ENCODE peak calls at places on chromosomes 11 and 22, in four cellular contexts. J, M, Z and N are unnamed samples.

GRCh38 chr11:59551651-59552521 is 40.5 kb downstream of the OR4D9 start:
- DNase-seq in Z (peak; percentile 21), J (peak; percentile 47), M (no peak), N (peak; percentile 90)

GRCh38 chr22:27989758-27990450 is 70.8 kb upstream of the PITPNB start:
- DNase-seq in M (no peak), Z (no peak), J (no peak), N (no peak)

GRCh38 chr22:20514658-20515406 is 7.4 kb downstream of the MED15 start:
- DNase-seq in J (no peak), M (no peak), Z (no peak), N (peak; percentile 96)

GRCh38 chr11:2099523-2100316 is 39.5 kb downstream of the IGF2 start:
- DNase-seq in Z (peak; percentile 85), J (no peak), M (no peak), N (no peak)

GRCh38 chr22:30209642-30210041 is 36.9 kb downstream of the LIF start:
- DNase-seq in Z (no peak), M (no peak), J (no peak), N (no peak)

GRCh38 chr11:92932023-92932422 is 37.4 kb upstream of the MTNR1B start:
- DNase-seq in M (no peak), J (no peak), Z (no peak), N (peak; percentile 23)

GRCh38 chr11:106137061-106137460 is 59.6 kb downstream of the AASDHPPT start:
- DNase-seq in J (no peak), Z (no peak), M (no peak), N (no peak)

GRCh38 chr11:131888230-131888826 is 517.9 kb downstream of the NTM start:
- DNase-seq in J (no peak), M (no peak), Z (no peak), N (peak; percentile 96)

GRCh38 chr11:39675171-39675570 is 1784.3 kb downstream of the LRRC4C start:
- DNase-seq in J (no peak), Z (no peak), M (no peak), N (no peak)

GRCh38 chr11:104663190-104664140 is 234.8 kb downstream of the CASP12 start:
- DNase-seq in J (no peak), Z (no peak), M (no peak), N (peak; percentile 12)

GRCh38 chr11:794766-795637 is 3.1 kb downstream of the SLC25A22 start:
- DNase-seq in Z (no peak), J (no peak), M (no peak), N (no peak)

GRCh38 chr22:11066458-11067285 is 4461.3 kb upstream of the OR11H1 start:
- DNase-seq in Z (peak; percentile 29), J (peak; percentile 31), M (no peak), N (no peak)

GRCh38 chr11:73321342-73322110 is 13.4 kb downstream of the ARHGEF17 start:
- DNase-seq in J (no peak), Z (peak; percentile 89), M (no peak), N (peak; percentile 84)

GRCh38 chr22:49203863-49204598 is 623.6 kb downstream of the BRD1 start:
- DNase-seq in Z (no peak), J (no peak), M (no peak), N (no peak)

GRCh38 chr11:47861762-47862161 is 13.6 kb upstream of the NUP160 start:
- DNase-seq in M (no peak), Z (no peak), J (peak; percentile 36), N (peak; percentile 74)

GRCh38 chr11:16096336-16096735 is 260.0 kb downstream of the SOX6 start:
- DNase-seq in M (no peak), J (no peak), Z (no peak), N (peak; percentile 45)
- TF ChIP-seq RCOR1 in M (no peak), J (no peak), Z (no peak), N (no peak)

GRCh38 chr11:66313321-66314185 is 3.3 kb downstream of the CD248 start:
- DNase-seq in M (no peak), J (no peak), Z (peak; percentile 90), N (peak; percentile 40)
- H3K9ac ChIP-seq in M (no peak overlapping the region), J (peak overlapping the region; percentile 87), Z (peak overlapping the region; percentile 75), N (peak overlapping the region; percentile 95)

DNA sequence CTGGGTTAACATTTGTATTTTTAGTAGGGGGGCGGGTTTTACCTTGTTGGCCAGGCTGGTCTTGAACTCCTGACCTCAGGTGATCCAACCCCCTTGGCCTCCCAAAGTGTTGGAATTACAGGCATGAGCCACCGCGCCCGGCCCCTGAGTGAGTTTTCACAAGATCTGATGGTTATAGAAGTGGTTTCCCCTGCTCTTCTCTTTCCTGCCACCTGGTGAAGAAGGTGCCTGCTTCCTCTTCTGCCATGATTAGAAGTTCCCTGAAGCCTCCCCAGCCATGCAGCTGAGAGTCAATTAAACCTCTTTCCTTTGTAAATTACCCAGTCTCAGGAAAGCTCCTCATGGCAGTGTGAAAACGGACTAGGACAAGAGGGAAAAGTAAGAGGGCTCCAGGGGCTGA is 259.1 kb upstream of the PLET1 start:
- DNase-seq in J (no peak), M (no peak), Z (no peak), N (no peak)
- TF ChIP-seq RCOR1 in J (no peak), M (no peak), Z (no peak), N (no peak)

GRCh38 chr11:114296979-114297372 is 777 bp downstream of the NNMT start:
- DNase-seq in M (no peak), Z (no peak), J (no peak), N (no peak)
- H3K9ac ChIP-seq in M (no peak overlapping the region), Z (peak overlapping the region; percentile 85), J (no peak overlapping the region), N (peak overlapping the region; percentile 97)

GRCh38 chr11:77547863-77548551 is 41.7 kb upstream of the AQP11 start:
- DNase-seq in M (peak; percentile 38), Z (peak; percentile 50), J (peak; percentile 49), N (peak; percentile 79)
- TF ChIP-seq RCOR1 in M (no peak), Z (no peak), J (no peak), N (no peak)

DNA sequence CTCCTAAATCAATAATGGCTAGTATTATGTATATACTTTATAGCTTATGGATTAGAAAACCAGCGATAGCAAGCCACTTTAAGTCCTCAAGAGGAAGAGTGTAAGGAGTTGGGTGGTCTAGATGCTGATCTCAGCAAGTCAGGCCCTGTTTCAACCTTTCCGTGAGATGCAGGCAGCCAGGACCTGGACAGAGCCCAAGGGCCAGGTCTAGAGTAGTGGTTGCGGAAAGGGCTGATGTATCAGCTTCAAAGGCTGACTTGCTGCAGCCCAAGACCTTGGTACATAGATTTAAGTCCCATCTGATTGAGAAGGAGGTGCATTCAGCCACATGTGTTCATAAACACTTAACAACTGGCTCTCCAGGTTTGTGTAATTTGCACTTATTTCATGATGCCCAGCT is 33.4 kb downstream of the FLI1 start:
- DNase-seq in M (no peak), Z (no peak), J (no peak), N (no peak)
- H3K9ac ChIP-seq in M (no peak overlapping the region), Z (no peak overlapping the region), J (no peak overlapping the region), N (no peak overlapping the region)

DNA sequence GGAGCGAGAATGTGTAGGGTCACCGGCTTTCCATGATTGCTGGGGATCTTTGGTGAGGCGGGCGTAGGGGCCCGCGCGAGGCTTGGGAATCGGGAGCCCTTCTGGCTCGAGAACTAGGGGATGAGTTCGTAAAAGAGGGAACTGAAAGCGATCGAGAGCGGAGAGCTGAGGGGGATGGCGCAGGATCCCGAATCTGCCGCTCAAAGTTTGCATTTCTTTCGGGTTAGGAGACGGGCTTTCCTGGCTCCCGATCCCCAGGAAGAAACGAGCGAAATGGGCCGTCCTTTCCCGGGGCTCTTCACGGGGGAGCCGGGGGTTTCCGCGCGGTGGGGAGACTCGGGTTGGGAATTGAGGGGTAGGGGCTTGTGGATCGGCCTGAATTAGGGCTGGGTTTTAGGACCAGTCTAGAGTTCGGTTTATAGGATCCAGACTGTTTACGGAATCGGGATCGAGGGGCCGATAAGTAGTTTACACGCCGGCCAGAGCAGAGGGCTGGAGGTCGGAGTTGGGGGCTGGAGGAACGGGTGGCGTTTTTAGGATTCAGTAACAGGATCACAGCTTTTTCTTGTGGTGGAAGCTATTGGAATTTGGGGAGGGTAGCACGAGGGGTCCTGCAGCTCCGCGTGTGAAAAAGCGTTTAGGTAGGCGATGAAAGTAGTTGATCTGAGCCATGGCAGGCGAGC is 1.3 kb downstream of the PKNOX2 start:
- DNase-seq in J (no peak), M (no peak), Z (no peak), N (peak; percentile 33)
- TF ChIP-seq RCOR1 in J (no peak), M (no peak), Z (no peak), N (no peak)

GRCh38 chr11:6962673-6963072 is 36.4 kb downstream of the ZNF215 start:
- DNase-seq in Z (no peak), M (no peak), J (no peak), N (no peak)
- H3K9ac ChIP-seq in Z (no peak overlapping the region), M (no peak overlapping the region), J (no peak overlapping the region), N (no peak overlapping the region)

GRCh38 chr11:19055016-19055415 is 5.5 kb downstream of the MRGPRX2 start:
- DNase-seq in Z (no peak), M (no peak), J (no peak), N (no peak)
- TF ChIP-seq RCOR1 in Z (no peak), M (no peak), J (no peak), N (no peak)